ENCODE peak calls at places on chromosome 17, in seven cellular contexts. N is foreskin fibroblast, X is fibroblast of villous mesenchyme, Y is sigmoid colon, S is cardiac fibroblast, L is left lung, Q is nephron progenitor cell. M is an unnamed sample.

GRCh38 chr17:8868529-8868951 is 1.1 kb upstream of the PIK3R6 start:
- DNase-seq in N (no peak), X (no peak), Y (no peak), S (no peak), L (no peak), Q (no peak), M (no peak)

GRCh38 chr17:57672971-57673370 is 72.1 kb downstream of the CCDC182 start:
- DNase-seq in N (no peak), X (no peak), Y (no peak), S (no peak), L (no peak), Q (no peak), M (no peak)

GRCh38 chr17:72392056-72393010 is 271.5 kb downstream of the SOX9 start:
- DNase-seq in N (peak; percentile 90), X (peak; percentile 92), Y (no peak), S (peak; percentile 87), L (no peak), Q (peak; percentile 28), M (peak; percentile 89)

GRCh38 chr17:77422104-77422782 is 281.5 kb downstream of the SEC14L1 start:
- DNase-seq in N (no peak), X (no peak), Y (peak; percentile 79), S (no peak), L (no peak), Q (no peak), M (no peak)

GRCh38 chr17:59105852-59106462 is 723 bp downstream of the TRIM37 start:
- DNase-seq in N (peak; percentile 26), X (peak; percentile 45), Y (peak; percentile 84), S (peak; percentile 47), L (peak; percentile 90), Q (no peak), M (peak; percentile 29)

GRCh38 chr17:82965371-82965770 is 114.0 kb upstream of the METRNL start:
- DNase-seq in N (no peak), X (no peak), Y (no peak), S (no peak), L (no peak), Q (no peak), M (no peak)

GRCh38 chr17:42387663-42388380 is 420 bp downstream of the STAT3 start:
- DNase-seq in N (no peak), X (no peak), Y (peak; percentile 80), S (peak; percentile 41), L (peak; percentile 89), Q (peak; percentile 56), M (no peak)

GRCh38 chr17:8904201-8904600 is 36.7 kb upstream of the PIK3R6 start:
- DNase-seq in N (no peak), X (no peak), Y (no peak), S (no peak), L (no peak), Q (no peak), M (no peak)

GRCh38 chr17:40362696-40363479 is 1.6 kb downstream of the GJD3 start:
- DNase-seq in N (peak; percentile 70), X (peak; percentile 76), Y (peak; percentile 79), S (peak; percentile 76), L (peak; percentile 94), Q (peak; percentile 84), M (peak; percentile 73)

GRCh38 chr17:43595466-43595865 is 49.3 kb upstream of the ETV4 start:
- DNase-seq in N (no peak), X (no peak), Y (no peak), S (no peak), L (no peak), Q (no peak), M (no peak)

GRCh38 chr17:49193513-49194296 is 16.7 kb downstream of the GNGT2 start:
- DNase-seq in N (peak; percentile 61), X (peak; percentile 58), Y (peak; percentile 85), S (peak; percentile 69), L (no peak), Q (peak; percentile 62), M (peak; percentile 50)

GRCh38 chr17:37384560-37385160 is 8.9 kb downstream of the C17orf78 start:
- DNase-seq in N (no peak), X (peak; percentile 6), Y (no peak), S (no peak), L (no peak), Q (no peak), M (no peak)

GRCh38 chr17:8131844-8132441 is 8.0 kb upstream of the HES7 start:
- DNase-seq in N (no peak), X (no peak), Y (no peak), S (no peak), L (no peak), Q (no peak), M (no peak)

GRCh38 chr17:6700948-6701307 is 12.2 kb downstream of the SLC13A5 start:
- DNase-seq in N (no peak), X (no peak), Y (peak; percentile 30), S (no peak), L (no peak), Q (no peak), M (no peak)

GRCh38 chr17:6699997-6700947 is 12.9 kb downstream of the SLC13A5 start:
- DNase-seq in N (no peak), X (no peak), Y (peak; percentile 22), S (no peak), L (no peak), Q (no peak), M (no peak)

GRCh38 chr17:6702567-6703215 is 10.5 kb downstream of the SLC13A5 start:
- DNase-seq in N (no peak), X (no peak), Y (peak; percentile 33), S (no peak), L (no peak), Q (no peak), M (no peak)

GRCh38 chr17:6703751-6704150 is 9.4 kb downstream of the SLC13A5 start:
- DNase-seq in N (no peak), X (no peak), Y (peak; percentile 56), S (no peak), L (no peak), Q (no peak), M (no peak)

DNA sequence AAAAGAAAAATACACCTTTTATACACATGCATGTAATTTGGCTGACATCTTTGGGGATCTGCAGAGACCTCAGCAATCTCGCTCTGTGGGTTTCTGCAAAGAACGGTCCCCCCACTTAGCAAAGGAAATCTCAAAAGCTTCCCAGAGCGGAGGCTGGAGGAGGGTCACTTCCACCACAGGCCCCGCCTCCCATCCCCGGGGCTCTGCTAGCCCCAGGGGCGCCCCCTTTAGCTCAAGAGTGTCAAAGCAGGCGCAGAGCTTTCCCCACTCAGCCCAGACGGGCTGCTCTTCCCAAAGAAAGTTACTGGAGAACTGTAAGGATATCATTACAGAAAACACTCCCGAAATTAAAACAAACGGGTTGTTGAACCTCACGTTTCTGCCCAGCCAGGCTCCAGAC is 11.4 kb downstream of the SLC13A5 start:
- DNase-seq in N (no peak), X (peak; percentile 16), Y (peak; percentile 43), S (peak; percentile 12), L (no peak), Q (peak; percentile 62), M (no peak)
- TF ChIP-seq CTCF in N (peak; percentile 29), X (peak; percentile 53), Y (no peak), S (peak; percentile 41), L (no peak), Q (peak; percentile 46), M (peak; percentile 24)

DNA sequence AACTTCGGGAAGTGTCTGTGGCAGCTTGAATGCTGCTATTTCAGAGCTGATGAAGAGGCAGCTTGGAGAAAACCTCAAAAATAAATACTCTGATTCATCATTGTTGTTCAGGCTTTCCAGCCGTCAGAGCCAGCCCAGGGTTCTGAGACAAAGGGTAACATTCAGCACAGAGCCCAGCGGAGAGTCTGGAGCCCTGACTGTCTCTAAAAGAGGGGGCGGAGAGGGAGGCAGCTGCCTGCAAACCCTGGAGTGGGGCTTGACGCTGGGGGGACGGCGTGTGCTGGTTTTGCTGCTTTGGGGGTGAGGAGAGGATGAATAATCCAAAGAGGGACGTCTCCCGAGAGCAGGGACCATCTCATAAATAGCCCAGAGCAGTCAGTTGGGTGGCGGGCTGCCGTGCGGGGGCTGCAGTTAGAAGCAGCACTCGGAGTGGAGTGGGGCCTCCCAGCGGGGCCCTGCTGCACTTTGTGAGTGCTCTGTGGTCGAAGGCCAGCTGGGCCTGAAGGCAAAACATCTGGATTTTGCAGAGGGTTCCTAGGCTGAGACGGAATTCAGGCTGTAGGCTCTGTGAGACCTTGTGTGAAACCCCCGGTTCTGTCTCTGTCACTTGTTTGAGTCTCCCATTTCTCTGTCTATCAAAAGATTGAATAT is 237.8 kb downstream of the PRKCA start:
- DNase-seq in N (peak; percentile 79), X (peak; percentile 81), Y (peak; percentile 80), S (peak; percentile 88), L (no peak), Q (peak; percentile 37), M (peak; percentile 82)
- TF ChIP-seq CTCF in N (no peak), X (no peak), Y (no peak), S (no peak), L (no peak), Q (no peak), M (peak; percentile 2)

DNA sequence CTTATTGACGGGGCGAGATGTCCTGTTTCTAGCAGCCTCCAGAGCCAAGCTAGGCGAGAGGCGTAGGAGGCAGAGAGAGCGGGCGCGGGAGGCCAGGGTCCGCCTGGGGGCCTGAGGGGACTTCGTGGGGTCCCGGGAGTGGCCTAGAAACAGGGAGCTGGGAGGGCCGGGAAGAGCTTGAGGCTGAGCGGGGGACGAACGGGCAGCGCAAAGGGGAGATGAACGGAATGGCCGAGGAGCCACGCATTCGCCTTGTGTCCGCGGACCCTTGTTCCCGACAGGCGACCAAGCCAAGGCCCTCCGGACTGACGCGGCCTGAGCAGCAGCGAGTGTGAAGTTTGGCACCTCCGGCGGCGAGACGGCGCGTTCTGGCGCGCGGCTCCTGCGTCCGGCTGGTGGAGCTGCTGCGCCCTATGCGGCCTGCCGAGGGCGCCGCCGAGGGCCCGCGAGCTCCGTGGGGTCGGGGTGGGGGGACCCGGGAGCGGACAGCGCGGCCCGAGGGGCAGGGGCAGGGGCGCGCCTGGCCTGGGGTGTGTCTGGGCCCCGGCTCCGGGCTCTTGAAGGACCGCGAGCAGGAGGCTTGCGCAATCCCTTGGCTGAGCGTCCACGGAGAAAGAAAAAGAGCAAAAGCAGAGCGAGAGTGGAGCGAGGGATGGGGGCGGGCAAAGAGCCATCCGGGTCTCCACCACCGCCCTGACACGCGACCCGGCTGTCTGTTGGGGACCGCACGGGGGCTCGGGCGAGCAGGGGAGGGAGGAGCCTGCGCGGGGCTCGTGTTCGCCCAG is 1.2 kb upstream of the CBX4 start:
- DNase-seq in N (peak; percentile 26), X (peak; percentile 75), Y (peak; percentile 92), S (peak; percentile 58), L (peak; percentile 90), Q (peak; percentile 51), M (peak; percentile 52)
- TF ChIP-seq CTCF in N (no peak), X (peak; percentile 5), Y (no peak), S (no peak), L (no peak), Q (no peak), M (no peak)

DNA sequence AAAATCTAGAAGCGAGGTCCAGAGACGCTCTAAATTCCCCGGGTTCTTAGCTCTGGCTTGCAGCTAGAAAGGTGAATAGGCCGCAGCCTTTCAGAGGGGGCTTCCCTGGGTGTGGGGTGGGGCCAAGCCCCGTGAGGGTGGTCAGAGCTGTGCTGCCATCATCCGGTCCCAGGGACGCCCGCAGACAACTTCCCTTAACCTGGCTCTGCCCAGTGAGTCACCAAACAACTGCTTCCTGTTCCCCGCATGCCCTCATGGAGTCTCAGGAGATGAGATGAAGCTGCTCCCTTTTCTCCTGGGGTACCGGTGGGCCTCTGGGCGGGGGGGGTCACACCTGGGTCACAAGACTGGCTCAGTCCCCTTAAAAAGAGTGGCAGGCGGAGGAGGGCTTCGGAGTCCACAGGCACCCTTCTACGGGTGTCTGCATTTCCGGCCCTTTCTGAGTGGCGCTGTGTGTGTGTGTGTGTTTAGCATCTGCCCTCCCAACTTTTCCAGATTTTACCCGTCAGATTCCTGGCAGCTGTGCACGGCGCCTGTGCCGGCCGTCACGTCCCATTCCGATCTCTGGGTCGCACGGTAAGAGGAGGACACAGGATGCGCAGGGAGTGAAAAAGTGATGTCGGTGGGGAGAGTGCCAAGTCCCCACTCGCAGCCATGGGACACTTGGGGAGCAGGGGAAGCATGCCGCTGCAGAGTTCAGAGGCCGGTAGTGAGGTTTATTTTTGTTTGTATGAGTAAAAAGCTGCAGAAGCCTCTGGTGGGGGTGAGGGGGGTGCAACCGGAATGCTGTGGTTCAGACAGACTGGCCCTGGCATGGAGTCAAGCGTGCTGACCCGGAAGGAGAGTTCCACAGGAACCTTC is 16.7 kb downstream of the HIC1 start:
- DNase-seq in N (peak; percentile 70), X (peak; percentile 81), Y (peak; percentile 87), S (peak; percentile 87), L (no peak), Q (no peak), M (peak; percentile 55)
- TF ChIP-seq CTCF in N (no peak), X (no peak), Y (no peak), S (peak; percentile 1), L (no peak), Q (no peak), M (no peak)